ENCODE peak calls at places on chromosome 1, in seven cellular contexts. G is Calu3, K is AG09319, X is right lobe of liver, P is mammary epithelial cell, M is breast epithelium, D is colonic mucosa. L is an unnamed sample.

GRCh38 chr1:46248122-46248920 is 758 bp downstream of the RAD54L start:
- DNase-seq in X (peak), P (peak), G (peak), K (no peak), M (no peak), D (peak), L (peak)

GRCh38 chr1:24157921-24158481 is 15.1 kb upstream of the IL22RA1 start:
- DNase-seq in X (no peak), D (no peak), P (no peak), M (no peak), G (no peak), K (no peak), L (no peak)

GRCh38 chr1:214902636-214903320 is 179.8 kb upstream of the KCNK2 start:
- DNase-seq in K (no peak), P (peak), X (no peak), D (no peak), G (no peak), M (no peak), L (no peak)

GRCh38 chr1:181014431-181015257 is 8.0 kb downstream of the STX6 start:
- DNase-seq in P (no peak), D (no peak), K (no peak), M (no peak), G (no peak), X (no peak), L (peak)

GRCh38 chr1:24955161-24955560 is 25.1 kb upstream of the RUNX3 start:
- DNase-seq in G (no peak), K (no peak), M (no peak), D (no peak), X (no peak), P (peak), L (peak)

GRCh38 chr1:30484668-30485067 is 238.7 kb downstream of the MATN1 start:
- DNase-seq in D (no peak), M (no peak), G (no peak), K (no peak), X (no peak), P (no peak), L (no peak)

GRCh38 chr1:167798951-167799350 is 77.2 kb downstream of the MPZL1 start:
- DNase-seq in K (no peak), D (no peak), P (no peak), G (no peak), X (no peak), M (no peak), L (no peak)

GRCh38 chr1:106787511-106787910 is 269.0 kb upstream of the PRMT6 start:
- DNase-seq in D (no peak), K (no peak), M (no peak), G (no peak), P (no peak), X (no peak), L (no peak)

GRCh38 chr1:184296466-184297243 is 90.2 kb upstream of the C1orf21 start:
- DNase-seq in M (no peak), D (peak), X (peak), P (no peak), K (peak), G (peak), L (peak)

GRCh38 chr1:145707183-145707867 is at the start of gene PDZK1:
- DNase-seq in G (peak), K (no peak), X (peak), D (no peak), M (no peak), P (no peak), L (no peak)

GRCh38 chr1:15014521-15014920 is 139.0 kb upstream of the TMEM51 start:
- DNase-seq in K (no peak), M (no peak), P (no peak), D (no peak), G (no peak), X (no peak), L (no peak)

GRCh38 chr1:210250998-210251679 is 18.5 kb downstream of the SERTAD4 start:
- DNase-seq in G (peak), K (no peak), M (no peak), D (peak), X (no peak), P (peak), L (peak)

GRCh38 chr1:71753746-71754145 is 528.6 kb downstream of the NEGR1 start:
- DNase-seq in X (no peak), P (no peak), D (no peak), G (no peak), K (no peak), M (no peak), L (no peak)

GRCh38 chr1:92599184-92599583 is 112.5 kb upstream of the GFI1 start:
- DNase-seq in D (no peak), K (no peak), P (no peak), G (no peak), X (no peak), M (no peak), L (no peak)

GRCh38 chr1:22218618-22219250 is 75.8 kb upstream of the WNT4 start:
- DNase-seq in K (no peak), G (no peak), P (no peak), M (no peak), D (no peak), X (peak), L (no peak)

GRCh38 chr1:33146038-33146437 is 35.8 kb downstream of the TRIM62 start:
- DNase-seq in M (no peak), K (no peak), G (no peak), D (no peak), P (no peak), X (no peak), L (no peak)

GRCh38 chr1:119838255-119838654 is 27.0 kb upstream of the REG4 start:
- DNase-seq in K (no peak), D (no peak), X (no peak), M (no peak), P (peak), G (no peak), L (no peak)

GRCh38 chr1:227944931-227945890 is 2.5 kb downstream of the WNT9A start:
- DNase-seq in X (peak), M (peak), D (peak), G (no peak), K (no peak), P (no peak), L (no peak)

GRCh38 chr1:221203224-221204054 is 324.2 kb downstream of the HLX start:
- DNase-seq in X (peak), P (peak), G (peak), M (peak), K (peak), D (peak), L (peak)

GRCh38 chr1:51916587-51917405 is 38.3 kb upstream of the NRDC start:
- DNase-seq in G (no peak), P (peak), K (no peak), D (no peak), X (no peak), M (no peak), L (no peak)

GRCh38 chr1:203288351-203288894 is 16.9 kb upstream of the BTG2 start:
- DNase-seq in G (no peak), X (no peak), D (no peak), P (no peak), K (no peak), M (no peak), L (no peak)

GRCh38 chr1:111615874-111616715 is 3.5 kb upstream of the RAP1A start:
- DNase-seq in P (no peak), D (no peak), K (no peak), G (no peak), X (no peak), M (no peak), L (peak)

DNA sequence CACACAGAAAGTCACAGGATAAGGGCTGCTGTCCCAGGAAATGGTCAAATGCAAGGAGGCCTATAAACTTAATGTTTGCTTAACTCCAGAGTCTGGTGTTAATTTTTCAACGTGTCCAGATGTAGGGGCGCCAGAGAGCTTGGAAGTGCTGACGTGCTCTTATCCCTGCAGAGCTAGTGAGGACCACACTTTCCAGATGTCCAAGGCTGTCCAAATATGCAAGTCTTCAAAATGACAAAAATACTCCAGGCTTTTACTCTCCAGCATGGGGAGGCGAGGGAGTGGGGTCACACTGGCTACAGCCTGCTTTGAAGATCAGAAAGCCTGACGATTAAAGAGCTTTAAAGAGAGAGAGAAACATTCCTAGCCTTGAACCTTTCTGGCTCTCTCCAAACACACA is 57.6 kb downstream of the ABCA4 start:
- DNase-seq in M (no peak), K (no peak), X (no peak), D (peak), P (no peak), G (peak), L (no peak)
- TF ChIP-seq CTCF in M (no peak), K (peak), X (peak), D (no peak), P (peak), G (no peak), L (no peak)

GRCh38 chr1:8718878-8719361 is 98.5 kb downstream of the RERE start:
- DNase-seq in X (no peak), M (no peak), P (no peak), K (no peak), G (no peak), D (no peak), L (peak)
- TF ChIP-seq CTCF in X (peak), M (no peak), P (peak), K (peak), G (no peak), D (no peak), L (peak)

DNA sequence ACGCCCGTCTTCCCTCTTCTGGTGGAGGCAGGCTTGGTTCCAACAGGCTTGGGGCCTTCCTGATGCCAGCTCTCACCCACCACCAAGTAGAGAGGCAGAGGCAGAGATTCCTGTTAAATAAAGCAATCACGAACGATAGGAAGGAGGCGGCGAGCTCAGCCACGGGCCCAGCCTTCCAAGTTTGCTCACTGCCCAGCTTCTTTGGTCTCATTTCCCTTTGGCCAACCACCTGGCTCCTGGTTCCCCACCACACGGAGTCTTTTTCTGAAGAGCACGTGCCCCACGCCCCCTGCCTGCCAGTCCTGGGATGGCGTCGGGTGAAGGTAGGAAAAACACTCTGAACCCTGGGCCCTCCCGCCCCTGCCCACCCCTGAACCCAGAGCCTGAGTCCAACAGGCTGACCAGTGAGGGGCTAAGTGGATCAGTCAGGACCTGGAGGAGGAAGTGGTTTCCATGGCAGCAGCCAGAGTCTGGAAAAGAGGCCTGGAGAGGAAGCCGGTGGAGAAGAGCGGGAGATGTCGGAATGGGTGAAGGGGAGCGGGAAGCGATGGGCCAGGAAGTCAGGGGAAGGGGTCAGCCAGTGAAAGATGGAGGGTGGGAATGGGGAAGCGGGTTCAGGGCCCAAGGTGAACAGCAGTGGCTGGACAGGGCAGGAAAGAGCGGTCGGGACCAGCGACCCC is 158.2 kb upstream of the KLHDC7A start:
- DNase-seq in P (no peak), K (no peak), G (no peak), M (no peak), D (no peak), X (no peak), L (peak)
- TF ChIP-seq CTCF in P (no peak), K (no peak), G (peak), M (no peak), D (no peak), X (peak), L (peak)

GRCh38 chr1:2103266-2103900 is 53.2 kb downstream of the PRKCZ start:
- DNase-seq in G (no peak), M (no peak), D (no peak), K (no peak), X (no peak), P (no peak), L (no peak)

GRCh38 chr1:2101946-2102345 is 51.7 kb downstream of the PRKCZ start:
- DNase-seq in G (no peak), P (no peak), M (no peak), D (no peak), K (no peak), X (no peak), L (no peak)

GRCh38 chr1:2101531-2101930 is 51.3 kb downstream of the PRKCZ start:
- DNase-seq in P (no peak), K (no peak), M (no peak), G (no peak), X (no peak), D (no peak), L (no peak)

GRCh38 chr1:2103901-2104590 is 53.8 kb downstream of the PRKCZ start:
- DNase-seq in G (no peak), K (no peak), D (no peak), P (no peak), M (no peak), X (no peak), L (no peak)

GRCh38 chr1:2102753-2103152 is 52.5 kb downstream of the PRKCZ start:
- DNase-seq in D (no peak), M (no peak), P (no peak), K (no peak), G (no peak), X (no peak), L (no peak)
- TF ChIP-seq CTCF in D (no peak), M (no peak), P (no peak), K (no peak), G (no peak), X (no peak), L (no peak)

GRCh38 chr1:156623946-156624813 is 5.0 kb downstream of the HAPLN2 start:
- DNase-seq in P (peak), G (peak), M (peak), K (no peak), X (no peak), D (peak), L (peak)
- TF ChIP-seq CTCF in P (peak), G (peak), M (peak), K (peak), X (peak), D (peak), L (peak)

DNA sequence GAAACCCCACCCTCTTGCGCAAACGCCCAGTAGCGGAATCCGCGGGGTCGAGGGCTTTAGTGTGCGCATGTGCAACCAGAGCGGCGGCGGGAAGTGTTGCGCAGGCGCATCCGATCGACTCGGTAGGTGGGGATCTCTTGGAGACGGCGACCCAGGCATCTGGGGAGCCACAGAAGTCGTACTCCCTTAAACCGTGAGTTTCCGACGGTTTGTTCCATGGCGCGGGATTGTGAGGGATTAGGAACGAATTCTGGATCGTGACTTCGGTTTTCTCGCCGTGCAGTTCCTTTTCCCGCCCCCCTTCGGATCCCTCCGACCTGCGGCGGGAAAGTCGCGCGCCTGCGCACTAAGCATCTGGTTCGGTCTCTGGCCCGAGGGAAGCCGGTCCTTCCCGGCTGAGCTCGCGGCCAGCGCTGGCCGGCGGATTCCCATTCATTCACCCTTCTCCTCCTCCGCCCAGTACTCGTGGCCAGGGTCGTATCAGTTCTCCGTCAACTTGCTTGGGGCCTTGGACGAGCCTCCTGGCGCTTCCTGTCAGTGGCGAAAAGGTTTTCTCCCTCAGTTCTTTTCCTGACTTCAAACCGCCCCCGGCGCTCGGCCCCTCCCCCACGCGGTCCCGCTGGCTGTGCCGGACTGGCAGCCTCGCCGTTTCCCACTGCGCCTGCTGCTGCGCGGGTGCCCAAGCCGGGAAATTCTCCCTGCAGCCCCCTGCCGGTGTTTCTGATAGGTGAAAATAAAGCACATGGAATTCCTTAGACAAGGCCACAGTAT is at the start of gene CDC7:
- DNase-seq in P (peak), M (peak), X (peak), D (peak), K (peak), G (peak), L (peak)
- TF ChIP-seq CTCF in P (peak), M (no peak), X (peak), D (peak), K (peak), G (peak), L (peak)

DNA sequence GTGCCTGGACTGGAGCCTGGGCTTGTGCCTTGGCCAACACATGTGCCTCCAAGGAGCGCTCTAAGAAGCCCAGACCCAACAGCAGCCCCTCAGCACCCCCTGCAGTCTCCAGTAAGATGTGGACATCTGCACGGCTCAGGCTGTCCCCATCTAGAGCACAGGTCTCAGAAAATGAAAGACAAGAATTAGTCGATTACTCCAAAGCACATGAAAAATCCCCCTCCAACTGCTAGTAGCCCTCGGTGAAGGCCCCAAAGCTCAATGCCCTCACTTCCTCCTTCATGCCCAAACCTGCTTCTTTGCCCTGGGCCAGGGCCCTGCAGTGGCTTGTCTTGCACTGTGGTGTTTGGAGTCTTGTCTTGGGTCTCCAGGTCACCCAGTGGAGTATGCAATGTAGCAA is 21.9 kb upstream of the ERO1B start:
- DNase-seq in X (no peak), D (no peak), P (peak), M (no peak), G (no peak), K (no peak), L (peak)
- TF ChIP-seq CTCF in X (no peak), D (no peak), P (no peak), M (no peak), G (no peak), K (no peak), L (no peak)

DNA sequence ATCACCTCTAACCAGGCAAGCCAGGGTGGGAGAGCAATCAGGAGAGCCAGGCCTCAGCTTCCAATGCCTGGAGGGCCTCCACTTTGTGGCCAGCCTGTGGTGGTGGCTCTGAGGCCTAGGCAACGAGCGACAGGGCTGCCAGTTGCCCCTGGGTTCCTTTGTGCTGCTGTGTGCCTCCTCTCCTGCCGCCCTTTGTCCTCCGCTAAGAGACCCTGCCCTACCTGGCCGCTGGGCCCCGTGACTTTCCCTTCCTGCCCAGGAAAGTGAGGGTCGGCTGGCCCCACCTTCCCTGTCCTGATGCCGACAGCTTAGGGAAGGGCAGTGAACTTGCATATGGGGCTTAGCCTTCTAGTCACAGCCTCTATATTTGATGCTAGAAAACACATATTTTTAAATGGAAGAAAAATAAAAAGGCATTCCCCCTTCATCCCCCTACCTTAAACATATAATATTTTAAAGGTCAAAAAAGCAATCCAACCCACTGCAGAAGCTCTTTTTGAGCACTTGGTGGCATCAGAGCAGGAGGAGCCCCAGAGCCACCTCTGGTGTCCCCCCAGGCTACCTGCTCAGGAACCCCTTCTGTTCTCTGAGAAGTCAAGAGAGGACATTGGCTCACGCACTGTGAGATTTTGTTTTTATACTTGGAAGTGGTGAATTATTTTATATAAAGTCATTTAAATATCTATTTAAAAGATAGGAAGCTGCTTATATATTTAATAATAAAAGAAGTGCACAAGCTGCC is 19.8 kb downstream of the CSF1 start:
- DNase-seq in P (no peak), D (no peak), M (no peak), G (no peak), X (peak), K (no peak), L (no peak)
- TF ChIP-seq CTCF in P (no peak), D (no peak), M (no peak), G (no peak), X (no peak), K (no peak), L (no peak)